ENCODE peak calls at places on chromosomes 16 and 17, in seven cellular contexts. N is HFF-Myc, A is GM19239, Q is aorta, Y is AG09309, U is osteocyte, M is hypothalamus. H is an unnamed sample.

GRCh38 chr17:55398689-55399088 is 22.9 kb downstream of the MMD start:
- DNase-seq in N (no peak), Q (no peak), A (no peak), M (no peak), Y (no peak), U (no peak), H (no peak)

GRCh38 chr17:72351884-72352346 is 231.1 kb downstream of the SOX9 start:
- DNase-seq in Y (no peak), U (no peak), A (no peak), Q (no peak), N (no peak), M (no peak), H (no peak)

GRCh38 chr16:87803385-87803784 is 37.6 kb upstream of the KLHDC4 start:
- DNase-seq in N (no peak), Q (no peak), Y (no peak), A (no peak), M (no peak), U (no peak), H (no peak)

GRCh38 chr16:84453061-84453752 is 51.3 kb downstream of the MEAK7 start:
- DNase-seq in Q (peak), M (no peak), A (no peak), Y (no peak), U (no peak), N (no peak), H (no peak)

GRCh38 chr16:59543641-59544040 is 809.5 kb upstream of the GOT2 start:
- DNase-seq in Y (peak), U (no peak), M (no peak), Q (no peak), A (no peak), N (peak), H (no peak)

GRCh38 chr17:29256735-29257466 is 10.2 kb downstream of the CRYBA1 start:
- DNase-seq in Y (no peak), M (no peak), U (no peak), Q (no peak), N (no peak), A (no peak), H (no peak)

GRCh38 chr16:5027575-5028235 is 6.0 kb downstream of the NAGPA start:
- DNase-seq in Q (peak), M (no peak), U (no peak), N (no peak), A (no peak), Y (no peak), H (no peak)

GRCh38 chr16:80913397-80913796 is 93.3 kb downstream of the CMC2 start:
- DNase-seq in A (no peak), U (no peak), Q (no peak), N (no peak), M (no peak), Y (no peak), H (no peak)